ENCODE peak calls at places on chromosomes 2 and 18, in ten cellular contexts. One of them, this sample, is unnamed.

GRCh38 chr2:217433522-217433921 is 569.3 kb downstream of the TNS1 start:
- ATAC-seq in upper lobe of left lung: no peak
- ATAC-seq in pancreas: no peak
- ATAC-seq in SK-N-SH treated with all-trans-retinoic acid at 6 μM for 48 hours: peak; percentile 15
- ATAC-seq in T-cell: no peak
- ATAC-seq in effector memory CD8-positive, alpha-beta T cell: peak; percentile 62
- ATAC-seq in activated T-cell treated with anti-CD3 and anti-CD28 coated beads, Interleukin-2, amount 50 U/mL, for 4 hours: no peak
- ATAC-seq in upper lobe of right lung: no peak
- ATAC-seq in HepG2: no peak
- ATAC-seq in activated CD8-positive, alpha-beta memory T cell treated with anti-CD3 and anti-CD28 coated beads, Interleukin-2, amount 10 ng/mL, durations not matched to agents 7 days and 5 days: peak; percentile 22
- ATAC-seq in this sample: no peak

GRCh38 chr2:98761267-98761781 is 30.4 kb upstream of the MGAT4A start:
- ATAC-seq in pancreas: peak; percentile 17
- ATAC-seq in SK-N-SH treated with all-trans-retinoic acid at 6 μM for 48 hours: no peak
- ATAC-seq in activated CD8-positive, alpha-beta memory T cell treated with anti-CD3 and anti-CD28 coated beads, Interleukin-2, amount 10 ng/mL, durations not matched to agents 7 days and 5 days: peak; percentile 42
- ATAC-seq in upper lobe of left lung: no peak
- ATAC-seq in activated T-cell treated with anti-CD3 and anti-CD28 coated beads, Interleukin-2, amount 50 U/mL, for 4 hours: peak; percentile 86
- ATAC-seq in HepG2: peak; percentile 85
- ATAC-seq in T-cell: peak; percentile 58
- ATAC-seq in upper lobe of right lung: no peak
- ATAC-seq in effector memory CD8-positive, alpha-beta T cell: no peak
- ATAC-seq in this sample: peak; percentile 73

GRCh38 chr2:48346124-48346536 is 183.8 kb upstream of the STON1 start:
- ATAC-seq in upper lobe of left lung: no peak
- ATAC-seq in HepG2: peak; percentile 68
- ATAC-seq in activated T-cell treated with anti-CD3 and anti-CD28 coated beads, Interleukin-2, amount 50 U/mL, for 4 hours: no peak
- ATAC-seq in pancreas: no peak
- ATAC-seq in activated CD8-positive, alpha-beta memory T cell treated with anti-CD3 and anti-CD28 coated beads, Interleukin-2, amount 10 ng/mL, durations not matched to agents 7 days and 5 days: no peak
- ATAC-seq in SK-N-SH treated with all-trans-retinoic acid at 6 μM for 48 hours: no peak
- ATAC-seq in upper lobe of right lung: peak; percentile 64
- ATAC-seq in effector memory CD8-positive, alpha-beta T cell: no peak
- ATAC-seq in T-cell: no peak
- ATAC-seq in this sample: no peak

GRCh38 chr2:165815299-165815698 is 21.3 kb upstream of the GALNT3 start:
- ATAC-seq in upper lobe of left lung: no peak
- ATAC-seq in effector memory CD8-positive, alpha-beta T cell: no peak
- ATAC-seq in activated CD8-positive, alpha-beta memory T cell treated with anti-CD3 and anti-CD28 coated beads, Interleukin-2, amount 10 ng/mL, durations not matched to agents 7 days and 5 days: no peak
- ATAC-seq in upper lobe of right lung: no peak
- ATAC-seq in activated T-cell treated with anti-CD3 and anti-CD28 coated beads, Interleukin-2, amount 50 U/mL, for 4 hours: no peak
- ATAC-seq in T-cell: no peak
- ATAC-seq in pancreas: no peak
- ATAC-seq in HepG2: no peak
- ATAC-seq in SK-N-SH treated with all-trans-retinoic acid at 6 μM for 48 hours: no peak
- ATAC-seq in this sample: no peak

GRCh38 chr2:126029316-126029715 is 626.6 kb upstream of the GYPC start:
- ATAC-seq in HepG2: no peak
- ATAC-seq in effector memory CD8-positive, alpha-beta T cell: no peak
- ATAC-seq in activated CD8-positive, alpha-beta memory T cell treated with anti-CD3 and anti-CD28 coated beads, Interleukin-2, amount 10 ng/mL, durations not matched to agents 7 days and 5 days: no peak
- ATAC-seq in pancreas: no peak
- ATAC-seq in upper lobe of left lung: no peak
- ATAC-seq in upper lobe of right lung: no peak
- ATAC-seq in activated T-cell treated with anti-CD3 and anti-CD28 coated beads, Interleukin-2, amount 50 U/mL, for 4 hours: no peak
- ATAC-seq in SK-N-SH treated with all-trans-retinoic acid at 6 μM for 48 hours: no peak
- ATAC-seq in T-cell: no peak
- ATAC-seq in this sample: no peak

GRCh38 chr2:173271135-173271534 is 83.5 kb upstream of the CDCA7 start:
- ATAC-seq in activated CD8-positive, alpha-beta memory T cell treated with anti-CD3 and anti-CD28 coated beads, Interleukin-2, amount 10 ng/mL, durations not matched to agents 7 days and 5 days: no peak
- ATAC-seq in upper lobe of left lung: no peak
- ATAC-seq in effector memory CD8-positive, alpha-beta T cell: no peak
- ATAC-seq in activated T-cell treated with anti-CD3 and anti-CD28 coated beads, Interleukin-2, amount 50 U/mL, for 4 hours: no peak
- ATAC-seq in pancreas: no peak
- ATAC-seq in HepG2: no peak
- ATAC-seq in SK-N-SH treated with all-trans-retinoic acid at 6 μM for 48 hours: no peak
- ATAC-seq in T-cell: no peak
- ATAC-seq in upper lobe of right lung: no peak
- ATAC-seq in this sample: no peak

GRCh38 chr2:200226652-200227426 is 79.7 kb upstream of the SPATS2L start:
- ATAC-seq in activated T-cell treated with anti-CD3 and anti-CD28 coated beads, Interleukin-2, amount 50 U/mL, for 4 hours: no peak
- ATAC-seq in SK-N-SH treated with all-trans-retinoic acid at 6 μM for 48 hours: no peak
- ATAC-seq in activated CD8-positive, alpha-beta memory T cell treated with anti-CD3 and anti-CD28 coated beads, Interleukin-2, amount 10 ng/mL, durations not matched to agents 7 days and 5 days: no peak
- ATAC-seq in upper lobe of right lung: peak; percentile 57
- ATAC-seq in T-cell: no peak
- ATAC-seq in effector memory CD8-positive, alpha-beta T cell: no peak
- ATAC-seq in upper lobe of left lung: no peak
- ATAC-seq in HepG2: no peak
- ATAC-seq in pancreas: no peak
- ATAC-seq in this sample: no peak

GRCh38 chr2:134679740-134680139 is 39.1 kb downstream of the TMEM163 start:
- ATAC-seq in upper lobe of right lung: peak; percentile 52
- ATAC-seq in activated CD8-positive, alpha-beta memory T cell treated with anti-CD3 and anti-CD28 coated beads, Interleukin-2, amount 10 ng/mL, durations not matched to agents 7 days and 5 days: peak; percentile 58
- ATAC-seq in HepG2: no peak
- ATAC-seq in SK-N-SH treated with all-trans-retinoic acid at 6 μM for 48 hours: no peak
- ATAC-seq in T-cell: peak; percentile 96
- ATAC-seq in activated T-cell treated with anti-CD3 and anti-CD28 coated beads, Interleukin-2, amount 50 U/mL, for 4 hours: peak; percentile 49
- ATAC-seq in effector memory CD8-positive, alpha-beta T cell: peak; percentile 94
- ATAC-seq in upper lobe of left lung: no peak
- ATAC-seq in pancreas: no peak
- ATAC-seq in this sample: no peak

GRCh38 chr2:26890341-26891000 is 42.5 kb downstream of the DPYSL5 start:
- ATAC-seq in upper lobe of right lung: no peak
- ATAC-seq in pancreas: no peak
- ATAC-seq in T-cell: no peak
- ATAC-seq in HepG2: peak; percentile 65
- ATAC-seq in activated T-cell treated with anti-CD3 and anti-CD28 coated beads, Interleukin-2, amount 50 U/mL, for 4 hours: no peak
- ATAC-seq in upper lobe of left lung: no peak
- ATAC-seq in effector memory CD8-positive, alpha-beta T cell: no peak
- ATAC-seq in SK-N-SH treated with all-trans-retinoic acid at 6 μM for 48 hours: no peak
- ATAC-seq in activated CD8-positive, alpha-beta memory T cell treated with anti-CD3 and anti-CD28 coated beads, Interleukin-2, amount 10 ng/mL, durations not matched to agents 7 days and 5 days: no peak
- ATAC-seq in this sample: no peak

GRCh38 chr2:53498210-53498609 is 269.4 kb upstream of the CHAC2 start:
- ATAC-seq in activated T-cell treated with anti-CD3 and anti-CD28 coated beads, Interleukin-2, amount 50 U/mL, for 4 hours: no peak
- ATAC-seq in upper lobe of right lung: peak; percentile 76
- ATAC-seq in effector memory CD8-positive, alpha-beta T cell: no peak
- ATAC-seq in SK-N-SH treated with all-trans-retinoic acid at 6 μM for 48 hours: no peak
- ATAC-seq in T-cell: no peak
- ATAC-seq in activated CD8-positive, alpha-beta memory T cell treated with anti-CD3 and anti-CD28 coated beads, Interleukin-2, amount 10 ng/mL, durations not matched to agents 7 days and 5 days: no peak
- ATAC-seq in HepG2: no peak
- ATAC-seq in upper lobe of left lung: peak; percentile 55
- ATAC-seq in pancreas: peak; percentile 88
- ATAC-seq in this sample: no peak

GRCh38 chr2:10787176-10787968 is 25.2 kb downstream of the PDIA6 start:
- ATAC-seq in pancreas: no peak
- ATAC-seq in activated CD8-positive, alpha-beta memory T cell treated with anti-CD3 and anti-CD28 coated beads, Interleukin-2, amount 10 ng/mL, durations not matched to agents 7 days and 5 days: no peak
- ATAC-seq in T-cell: no peak
- ATAC-seq in HepG2: peak; percentile 31
- ATAC-seq in activated T-cell treated with anti-CD3 and anti-CD28 coated beads, Interleukin-2, amount 50 U/mL, for 4 hours: no peak
- ATAC-seq in effector memory CD8-positive, alpha-beta T cell: no peak
- ATAC-seq in SK-N-SH treated with all-trans-retinoic acid at 6 μM for 48 hours: peak; percentile 66
- ATAC-seq in upper lobe of left lung: no peak
- ATAC-seq in upper lobe of right lung: no peak
- ATAC-seq in this sample: no peak

GRCh38 chr18:30415903-30416302 is 626.6 kb downstream of the DSC3 start:
- ATAC-seq in effector memory CD8-positive, alpha-beta T cell: no peak
- ATAC-seq in activated CD8-positive, alpha-beta memory T cell treated with anti-CD3 and anti-CD28 coated beads, Interleukin-2, amount 10 ng/mL, durations not matched to agents 7 days and 5 days: no peak
- ATAC-seq in upper lobe of right lung: no peak
- ATAC-seq in SK-N-SH treated with all-trans-retinoic acid at 6 μM for 48 hours: no peak
- ATAC-seq in pancreas: no peak
- ATAC-seq in activated T-cell treated with anti-CD3 and anti-CD28 coated beads, Interleukin-2, amount 50 U/mL, for 4 hours: no peak
- ATAC-seq in upper lobe of left lung: no peak
- ATAC-seq in HepG2: no peak
- ATAC-seq in T-cell: no peak
- ATAC-seq in this sample: no peak

GRCh38 chr2:54671875-54672586 is 51.4 kb upstream of the EML6 start:
- ATAC-seq in upper lobe of left lung: no peak
- ATAC-seq in pancreas: no peak
- ATAC-seq in activated T-cell treated with anti-CD3 and anti-CD28 coated beads, Interleukin-2, amount 50 U/mL, for 4 hours: no peak
- ATAC-seq in SK-N-SH treated with all-trans-retinoic acid at 6 μM for 48 hours: no peak
- ATAC-seq in HepG2: no peak
- ATAC-seq in T-cell: no peak
- ATAC-seq in effector memory CD8-positive, alpha-beta T cell: no peak
- ATAC-seq in activated CD8-positive, alpha-beta memory T cell treated with anti-CD3 and anti-CD28 coated beads, Interleukin-2, amount 10 ng/mL, durations not matched to agents 7 days and 5 days: no peak
- ATAC-seq in upper lobe of right lung: no peak
- ATAC-seq in this sample: no peak

GRCh38 chr2:46963961-46964673 is 48.5 kb upstream of the MCFD2 start:
- ATAC-seq in activated T-cell treated with anti-CD3 and anti-CD28 coated beads, Interleukin-2, amount 50 U/mL, for 4 hours: no peak
- ATAC-seq in upper lobe of left lung: no peak
- ATAC-seq in SK-N-SH treated with all-trans-retinoic acid at 6 μM for 48 hours: no peak
- ATAC-seq in HepG2: peak; percentile 50
- ATAC-seq in activated CD8-positive, alpha-beta memory T cell treated with anti-CD3 and anti-CD28 coated beads, Interleukin-2, amount 10 ng/mL, durations not matched to agents 7 days and 5 days: peak; percentile 46
- ATAC-seq in upper lobe of right lung: no peak
- ATAC-seq in pancreas: no peak
- ATAC-seq in effector memory CD8-positive, alpha-beta T cell: no peak
- ATAC-seq in T-cell: no peak
- ATAC-seq in this sample: no peak

GRCh38 chr2:237603718-237604362 is 13.3 kb upstream of the RAB17 start:
- ATAC-seq in activated T-cell treated with anti-CD3 and anti-CD28 coated beads, Interleukin-2, amount 50 U/mL, for 4 hours: peak; percentile 89
- ATAC-seq in upper lobe of right lung: peak; percentile 76
- ATAC-seq in HepG2: no peak
- ATAC-seq in pancreas: no peak
- ATAC-seq in SK-N-SH treated with all-trans-retinoic acid at 6 μM for 48 hours: no peak
- ATAC-seq in effector memory CD8-positive, alpha-beta T cell: peak; percentile 100
- ATAC-seq in upper lobe of left lung: peak; percentile 73
- ATAC-seq in T-cell: peak; percentile 99
- ATAC-seq in activated CD8-positive, alpha-beta memory T cell treated with anti-CD3 and anti-CD28 coated beads, Interleukin-2, amount 10 ng/mL, durations not matched to agents 7 days and 5 days: peak; percentile 97
- ATAC-seq in this sample: peak; percentile 91

GRCh38 chr18:75172299-75173124 is 36.4 kb downstream of the PTGR3 start:
- ATAC-seq in upper lobe of right lung: no peak
- ATAC-seq in pancreas: no peak
- ATAC-seq in activated T-cell treated with anti-CD3 and anti-CD28 coated beads, Interleukin-2, amount 50 U/mL, for 4 hours: no peak
- ATAC-seq in HepG2: no peak
- ATAC-seq in upper lobe of left lung: peak; percentile 16
- ATAC-seq in SK-N-SH treated with all-trans-retinoic acid at 6 μM for 48 hours: no peak
- ATAC-seq in T-cell: no peak
- ATAC-seq in activated CD8-positive, alpha-beta memory T cell treated with anti-CD3 and anti-CD28 coated beads, Interleukin-2, amount 10 ng/mL, durations not matched to agents 7 days and 5 days: no peak
- ATAC-seq in effector memory CD8-positive, alpha-beta T cell: no peak
- ATAC-seq in this sample: no peak

GRCh38 chr2:225318440-225318839 is 81.1 kb upstream of the NYAP2 start:
- ATAC-seq in activated T-cell treated with anti-CD3 and anti-CD28 coated beads, Interleukin-2, amount 50 U/mL, for 4 hours: no peak
- ATAC-seq in SK-N-SH treated with all-trans-retinoic acid at 6 μM for 48 hours: no peak
- ATAC-seq in HepG2: no peak
- ATAC-seq in activated CD8-positive, alpha-beta memory T cell treated with anti-CD3 and anti-CD28 coated beads, Interleukin-2, amount 10 ng/mL, durations not matched to agents 7 days and 5 days: no peak
- ATAC-seq in upper lobe of right lung: no peak
- ATAC-seq in upper lobe of left lung: no peak
- ATAC-seq in pancreas: no peak
- ATAC-seq in effector memory CD8-positive, alpha-beta T cell: no peak
- ATAC-seq in T-cell: no peak
- ATAC-seq in this sample: no peak

GRCh38 chr2:98452396-98453027 is 7.9 kb downstream of the INPP4A start:
- ATAC-seq in effector memory CD8-positive, alpha-beta T cell: no peak
- ATAC-seq in HepG2: peak; percentile 23
- ATAC-seq in pancreas: no peak
- ATAC-seq in activated T-cell treated with anti-CD3 and anti-CD28 coated beads, Interleukin-2, amount 50 U/mL, for 4 hours: no peak
- ATAC-seq in upper lobe of right lung: peak; percentile 68
- ATAC-seq in activated CD8-positive, alpha-beta memory T cell treated with anti-CD3 and anti-CD28 coated beads, Interleukin-2, amount 10 ng/mL, durations not matched to agents 7 days and 5 days: no peak
- ATAC-seq in SK-N-SH treated with all-trans-retinoic acid at 6 μM for 48 hours: no peak
- ATAC-seq in T-cell: no peak
- ATAC-seq in upper lobe of left lung: peak; percentile 56
- ATAC-seq in this sample: no peak

GRCh38 chr18:48644029-48644428 is 105.2 kb downstream of the CTIF start:
- ATAC-seq in HepG2: no peak
- ATAC-seq in SK-N-SH treated with all-trans-retinoic acid at 6 μM for 48 hours: no peak
- ATAC-seq in pancreas: no peak
- ATAC-seq in upper lobe of left lung: no peak
- ATAC-seq in T-cell: no peak
- ATAC-seq in activated T-cell treated with anti-CD3 and anti-CD28 coated beads, Interleukin-2, amount 50 U/mL, for 4 hours: no peak
- ATAC-seq in activated CD8-positive, alpha-beta memory T cell treated with anti-CD3 and anti-CD28 coated beads, Interleukin-2, amount 10 ng/mL, durations not matched to agents 7 days and 5 days: no peak
- ATAC-seq in upper lobe of right lung: no peak
- ATAC-seq in effector memory CD8-positive, alpha-beta T cell: no peak
- ATAC-seq in this sample: no peak

GRCh38 chr18:42156266-42156665 is 201.2 kb downstream of the PIK3C3 start:
- ATAC-seq in activated CD8-positive, alpha-beta memory T cell treated with anti-CD3 and anti-CD28 coated beads, Interleukin-2, amount 10 ng/mL, durations not matched to agents 7 days and 5 days: no peak
- ATAC-seq in HepG2: no peak
- ATAC-seq in upper lobe of right lung: no peak
- ATAC-seq in activated T-cell treated with anti-CD3 and anti-CD28 coated beads, Interleukin-2, amount 50 U/mL, for 4 hours: no peak
- ATAC-seq in effector memory CD8-positive, alpha-beta T cell: no peak
- ATAC-seq in SK-N-SH treated with all-trans-retinoic acid at 6 μM for 48 hours: no peak
- ATAC-seq in T-cell: no peak
- ATAC-seq in pancreas: no peak
- ATAC-seq in upper lobe of left lung: no peak
- ATAC-seq in this sample: no peak

GRCh38 chr2:97742381-97742847 is 29.0 kb downstream of the ZAP70 start:
- ATAC-seq in upper lobe of right lung: no peak
- ATAC-seq in effector memory CD8-positive, alpha-beta T cell: peak; percentile 56
- ATAC-seq in SK-N-SH treated with all-trans-retinoic acid at 6 μM for 48 hours: no peak
- ATAC-seq in activated T-cell treated with anti-CD3 and anti-CD28 coated beads, Interleukin-2, amount 50 U/mL, for 4 hours: peak; percentile 27
- ATAC-seq in T-cell: peak; percentile 31
- ATAC-seq in upper lobe of left lung: no peak
- ATAC-seq in pancreas: no peak
- ATAC-seq in activated CD8-positive, alpha-beta memory T cell treated with anti-CD3 and anti-CD28 coated beads, Interleukin-2, amount 10 ng/mL, durations not matched to agents 7 days and 5 days: peak; percentile 61
- ATAC-seq in HepG2: no peak
- ATAC-seq in this sample: peak; percentile 48

GRCh38 chr2:119464977-119465376 is 33.3 kb downstream of the TMEM37 start:
- ATAC-seq in upper lobe of left lung: peak; percentile 70
- ATAC-seq in activated CD8-positive, alpha-beta memory T cell treated with anti-CD3 and anti-CD28 coated beads, Interleukin-2, amount 10 ng/mL, durations not matched to agents 7 days and 5 days: no peak
- ATAC-seq in upper lobe of right lung: peak; percentile 73
- ATAC-seq in effector memory CD8-positive, alpha-beta T cell: no peak
- ATAC-seq in T-cell: no peak
- ATAC-seq in SK-N-SH treated with all-trans-retinoic acid at 6 μM for 48 hours: peak; percentile 58
- ATAC-seq in HepG2: peak; percentile 42
- ATAC-seq in pancreas: no peak
- ATAC-seq in activated T-cell treated with anti-CD3 and anti-CD28 coated beads, Interleukin-2, amount 50 U/mL, for 4 hours: no peak
- ATAC-seq in this sample: no peak